ENCODE peak calls at places on chromosomes 1 and 21, in eight cellular contexts. N is breast epithelium, D is body of pancreas, F is A549, J is stomach, U is sigmoid colon, H is GM12891, B is upper lobe of left lung. S is an unnamed sample.

GRCh38 chr1:27887215-27888035 is 15.1 kb downstream of the THEMIS2 start:
- DNase-seq in N (peak), D (peak), F (no peak), J (no peak), U (peak), H (no peak), B (no peak), S (no peak)

GRCh38 chr1:168386492-168386891 is 105.8 kb downstream of the TBX19 start:
- DNase-seq in N (no peak), D (no peak), F (no peak), J (no peak), U (no peak), H (no peak), B (no peak), S (no peak)

GRCh38 chr21:38958940-38959685 is 153.4 kb downstream of the ETS2 start:
- DNase-seq in N (no peak), D (peak), F (no peak), J (no peak), U (peak), H (no peak), B (no peak), S (no peak)

GRCh38 chr21:43840259-43840658 is 24.8 kb upstream of the AGPAT3 start:
- DNase-seq in N (no peak), D (no peak), F (no peak), J (no peak), U (no peak), H (no peak), B (no peak), S (no peak)

GRCh38 chr1:158145173-158145719 is 35.4 kb upstream of the CD1D start:
- DNase-seq in N (peak), D (peak), F (no peak), J (no peak), U (no peak), H (no peak), B (no peak), S (no peak)

GRCh38 chr1:26799479-26800133 is 11.9 kb downstream of the PIGV start:
- DNase-seq in N (peak), D (peak), F (no peak), J (no peak), U (peak), H (no peak), B (no peak), S (peak)

GRCh38 chr1:170562644-170563338 is 30.8 kb downstream of the GORAB start:
- DNase-seq in N (no peak), D (peak), F (peak), J (no peak), U (peak), H (no peak), B (no peak), S (peak)

GRCh38 chr1:25173809-25174320 is 58.4 kb downstream of the SYF2 start:
- DNase-seq in N (no peak), D (no peak), F (no peak), J (no peak), U (no peak), H (no peak), B (no peak), S (no peak)

GRCh38 chr1:3360646-3361257 is 93.7 kb upstream of the ARHGEF16 start:
- DNase-seq in N (no peak), D (no peak), F (no peak), J (no peak), U (no peak), H (no peak), B (peak), S (no peak)

GRCh38 chr1:119960501-119960900 is 64.2 kb upstream of the ADAM30 start:
- DNase-seq in N (no peak), D (no peak), F (no peak), J (no peak), U (no peak), H (no peak), B (no peak), S (no peak)

GRCh38 chr1:30313176-30313575 is 410.2 kb downstream of the MATN1 start:
- DNase-seq in N (no peak), D (no peak), F (no peak), J (no peak), U (no peak), H (no peak), B (no peak), S (no peak)

GRCh38 chr21:41098076-41098475 is 69.9 kb upstream of the BACE2 start:
- DNase-seq in N (no peak), D (no peak), F (no peak), J (no peak), U (no peak), H (no peak), B (no peak), S (no peak)

GRCh38 chr21:19322360-19322759 is 918.8 kb upstream of the TMPRSS15 start:
- DNase-seq in N (no peak), D (no peak), F (no peak), J (no peak), U (no peak), H (no peak), B (no peak), S (no peak)

GRCh38 chr1:46530311-46530710 is 21.1 kb downstream of the KNCN start:
- DNase-seq in N (no peak), D (no peak), F (no peak), J (no peak), U (no peak), H (no peak), B (no peak), S (no peak)

GRCh38 chr1:173545688-173546087 is 57.2 kb downstream of the SLC9C2 start:
- DNase-seq in N (no peak), D (no peak), F (no peak), J (no peak), U (no peak), H (no peak), B (no peak), S (no peak)

GRCh38 chr1:204619721-204620120 is 65.8 kb downstream of the LRRN2 start:
- DNase-seq in N (no peak), D (no peak), F (no peak), J (no peak), U (no peak), H (no peak), B (peak), S (no peak)

GRCh38 chr1:61083014-61083798 is 845 bp downstream of the NFIA start:
- DNase-seq in N (no peak), D (no peak), F (no peak), J (peak), U (no peak), H (no peak), B (peak), S (no peak)

GRCh38 chr1:241356519-241357365 is at the start of gene RGS7:
- DNase-seq in N (peak), D (peak), F (peak), J (peak), U (peak), H (peak), B (peak), S (peak)

GRCh38 chr21:46097826-46098286 is at the start of gene COL6A2:
- DNase-seq in N (peak), D (peak), F (peak), J (peak), U (peak), H (peak), B (peak), S (peak)

GRCh38 chr1:66732407-66733166 is 19.7 kb upstream of the DYNLT5 start:
- DNase-seq in N (no peak), D (no peak), F (no peak), J (no peak), U (no peak), H (no peak), B (no peak), S (no peak)

GRCh38 chr1:119968068-119968492 is 71.8 kb upstream of the ADAM30 start:
- DNase-seq in N (no peak), D (peak), F (peak), J (peak), U (no peak), H (no peak), B (no peak), S (no peak)

GRCh38 chr1:179817789-179818188 is 59.8 kb downstream of the TOR1AIP2 start:
- DNase-seq in N (no peak), D (peak), F (no peak), J (no peak), U (peak), H (no peak), B (peak), S (no peak)

GRCh38 chr1:116377564-116378529 is 4.8 kb downstream of the ATP1A1 start:
- DNase-seq in N (no peak), D (peak), F (no peak), J (no peak), U (peak), H (no peak), B (no peak), S (peak)

GRCh38 chr21:45584786-45585185 is 42.5 kb upstream of the SLC19A1 start:
- DNase-seq in N (peak), D (no peak), F (no peak), J (peak), U (no peak), H (no peak), B (no peak), S (no peak)

GRCh38 chr1:1039145-1039910 is 19.4 kb downstream of the AGRN start:
- DNase-seq in N (no peak), D (no peak), F (no peak), J (no peak), U (no peak), H (no peak), B (no peak), S (no peak)

GRCh38 chr1:83889707-83890106 is 109.2 kb downstream of the TTLL7 start:
- DNase-seq in N (no peak), D (no peak), F (no peak), J (no peak), U (no peak), H (no peak), B (no peak), S (no peak)

GRCh38 chr21:39083377-39084008 is 99.8 kb downstream of the PSMG1 start:
- DNase-seq in N (no peak), D (no peak), F (no peak), J (peak), U (no peak), H (no peak), B (no peak), S (no peak)

GRCh38 chr21:39134288-39134810 is 48.9 kb downstream of the PSMG1 start:
- DNase-seq in N (no peak), D (no peak), F (no peak), J (no peak), U (no peak), H (no peak), B (no peak), S (no peak)

GRCh38 chr1:93816970-93817738 is 61.9 kb downstream of the DNTTIP2 start:
- DNase-seq in N (no peak), D (peak), F (no peak), J (no peak), U (no peak), H (no peak), B (peak), S (no peak)
- TF ChIP-seq POLR2A in N (no peak), D (no peak), F (no peak), J (no peak), U (no peak), H (no peak), B (no peak), S (no peak)

DNA sequence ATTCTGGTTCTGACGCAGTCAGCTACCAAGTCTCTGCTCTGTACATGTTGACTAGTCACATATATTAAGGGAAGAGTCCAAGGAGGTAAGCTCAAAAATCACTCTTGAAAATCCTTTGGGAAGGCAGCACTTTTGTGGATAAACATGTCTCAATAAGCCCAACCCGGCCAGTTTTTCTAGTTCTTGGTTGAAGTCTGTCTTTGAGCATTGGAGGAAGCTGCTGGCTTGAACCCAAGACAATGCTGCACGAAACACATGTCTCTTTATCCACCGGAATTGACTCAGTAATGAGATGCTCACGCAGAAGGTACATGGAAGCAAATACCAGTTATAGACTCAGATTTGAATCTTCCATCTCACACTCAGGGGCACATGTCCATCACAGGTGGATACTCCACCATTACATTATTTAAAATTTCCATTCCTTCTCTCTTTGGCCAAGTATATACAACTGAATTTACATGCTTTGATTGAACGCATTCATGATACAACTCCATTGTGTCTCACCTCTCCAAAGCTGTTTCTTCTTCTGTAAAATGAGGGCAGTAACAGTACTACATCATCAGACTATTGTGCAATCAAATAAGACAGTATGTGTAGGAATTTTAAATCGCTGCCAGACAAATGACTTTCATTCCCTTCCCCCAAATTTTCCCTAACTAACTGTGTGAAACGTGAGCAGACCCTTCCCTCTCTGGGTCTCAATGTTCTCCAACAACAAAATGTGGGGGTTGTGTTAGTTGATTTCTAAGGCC is 9.6 kb upstream of the GUCA2A start:
- DNase-seq in N (no peak), D (no peak), F (no peak), J (no peak), U (no peak), H (no peak), B (no peak), S (no peak)
- TF ChIP-seq POLR2A in N (no peak), D (no peak), F (no peak), J (no peak), U (no peak), H (no peak), B (no peak), S (no peak)

GRCh38 chr1:38474738-38475623 is 384.6 kb downstream of the RRAGC start:
- DNase-seq in N (no peak), D (peak), F (no peak), J (no peak), U (no peak), H (peak), B (no peak), S (no peak)
- TF ChIP-seq POLR2A in N (no peak), D (no peak), F (no peak), J (no peak), U (no peak), H (peak), B (no peak), S (no peak)

GRCh38 chr21:35206141-35207125 is 157.3 kb upstream of the RUNX1 start:
- DNase-seq in N (peak), D (no peak), F (no peak), J (peak), U (no peak), H (no peak), B (peak), S (peak)
- TF ChIP-seq POLR2A in N (no peak), D (no peak), F (no peak), J (no peak), U (no peak), H (no peak), B (no peak), S (peak)

GRCh38 chr1:160608514-160608913 is 29.2 kb upstream of the CD84 start:
- DNase-seq in N (no peak), D (no peak), F (no peak), J (no peak), U (no peak), H (no peak), B (no peak), S (no peak)
- TF ChIP-seq POLR2A in N (no peak), D (no peak), F (no peak), J (no peak), U (no peak), H (no peak), B (no peak), S (no peak)

DNA sequence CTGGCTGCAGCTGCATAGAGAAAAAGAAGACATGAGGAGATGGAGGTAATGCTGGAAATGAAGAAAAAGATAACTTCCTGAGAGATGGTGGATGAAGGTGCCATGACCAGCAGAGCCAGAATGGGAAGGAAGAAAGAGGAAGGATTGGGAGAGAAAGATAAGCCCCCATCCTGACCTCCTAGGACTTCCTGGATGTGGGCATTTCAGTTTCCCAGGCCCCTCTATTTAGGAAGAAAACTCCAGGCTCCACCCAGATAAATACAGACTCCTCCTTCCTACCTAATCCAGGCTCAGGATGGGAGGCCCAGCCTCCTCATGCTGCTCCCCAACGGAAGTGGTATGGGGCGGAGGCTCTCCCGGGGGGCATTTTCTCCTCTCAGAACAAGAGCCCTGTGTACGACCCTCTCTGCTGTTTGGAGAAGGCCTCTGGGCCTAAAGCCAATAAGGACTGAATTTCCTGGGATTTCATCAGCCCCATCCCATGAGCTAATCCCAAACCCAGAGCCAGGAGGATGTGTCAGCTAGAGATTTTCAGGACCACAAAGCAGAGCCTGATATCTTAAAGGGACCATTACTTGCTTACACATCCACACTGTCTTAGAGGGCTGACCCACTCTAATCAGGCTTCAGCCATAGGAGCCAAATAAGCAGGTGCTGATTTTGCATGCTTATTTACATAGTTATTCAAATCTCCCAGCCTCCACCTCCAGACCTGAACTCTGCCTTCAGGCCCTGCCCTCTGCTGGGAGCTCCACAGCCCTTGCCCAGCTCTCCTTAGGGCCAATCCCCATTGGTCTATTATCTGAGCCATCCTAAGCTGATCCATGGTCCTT is 5.1 kb upstream of the ARHGEF2 start:
- DNase-seq in N (no peak), D (no peak), F (no peak), J (no peak), U (peak), H (no peak), B (no peak), S (peak)
- TF ChIP-seq POLR2A in N (no peak), D (no peak), F (no peak), J (no peak), U (no peak), H (no peak), B (no peak), S (peak)

DNA sequence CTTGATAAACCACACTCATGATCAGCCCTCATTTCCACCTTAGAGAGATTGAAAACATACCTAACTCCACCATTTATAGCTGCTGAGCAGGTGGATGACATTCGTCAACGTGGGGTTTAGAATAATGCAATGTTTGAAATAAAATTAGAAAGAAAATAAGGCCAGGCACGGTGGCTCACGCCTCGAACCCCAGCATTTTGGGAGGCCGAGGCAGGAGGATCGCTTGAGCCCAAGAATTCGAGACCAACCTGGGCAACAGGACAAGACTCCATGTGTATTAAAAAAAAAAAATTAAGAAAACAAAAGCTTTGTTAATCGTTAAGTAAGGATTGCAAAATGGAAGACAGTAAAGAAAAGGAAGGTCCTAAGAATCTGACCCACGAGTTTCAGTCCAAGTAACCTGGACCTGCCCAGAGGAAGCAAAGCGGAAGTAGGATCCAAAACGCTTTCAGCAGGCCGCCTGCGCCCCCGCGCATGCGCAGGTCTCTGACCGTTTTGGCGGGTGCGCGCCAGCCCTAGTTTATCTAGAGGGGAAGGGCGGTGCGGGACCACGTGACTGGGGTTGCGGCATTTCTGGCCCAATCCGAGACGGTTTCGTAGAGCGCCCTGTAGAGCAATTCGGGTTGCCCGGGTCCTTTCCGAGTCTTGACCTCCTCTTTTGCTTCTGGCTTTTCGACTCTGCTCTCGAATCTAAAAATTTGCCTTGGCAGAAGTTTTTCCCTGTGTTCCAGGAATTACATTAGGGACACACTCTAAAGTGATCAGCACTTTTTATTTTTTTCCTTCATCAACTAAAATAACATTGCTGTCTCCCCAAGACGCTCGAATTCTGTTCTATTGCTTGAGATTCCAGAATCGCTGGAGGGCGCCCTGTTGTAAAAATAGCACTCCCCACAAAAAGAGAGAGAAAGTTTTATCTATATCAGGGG is 22.5 kb downstream of the ANP32E start:
- DNase-seq in N (peak), D (peak), F (peak), J (peak), U (peak), H (peak), B (peak), S (peak)
- TF ChIP-seq POLR2A in N (no peak), D (peak), F (peak), J (no peak), U (peak), H (peak), B (no peak), S (peak)

DNA sequence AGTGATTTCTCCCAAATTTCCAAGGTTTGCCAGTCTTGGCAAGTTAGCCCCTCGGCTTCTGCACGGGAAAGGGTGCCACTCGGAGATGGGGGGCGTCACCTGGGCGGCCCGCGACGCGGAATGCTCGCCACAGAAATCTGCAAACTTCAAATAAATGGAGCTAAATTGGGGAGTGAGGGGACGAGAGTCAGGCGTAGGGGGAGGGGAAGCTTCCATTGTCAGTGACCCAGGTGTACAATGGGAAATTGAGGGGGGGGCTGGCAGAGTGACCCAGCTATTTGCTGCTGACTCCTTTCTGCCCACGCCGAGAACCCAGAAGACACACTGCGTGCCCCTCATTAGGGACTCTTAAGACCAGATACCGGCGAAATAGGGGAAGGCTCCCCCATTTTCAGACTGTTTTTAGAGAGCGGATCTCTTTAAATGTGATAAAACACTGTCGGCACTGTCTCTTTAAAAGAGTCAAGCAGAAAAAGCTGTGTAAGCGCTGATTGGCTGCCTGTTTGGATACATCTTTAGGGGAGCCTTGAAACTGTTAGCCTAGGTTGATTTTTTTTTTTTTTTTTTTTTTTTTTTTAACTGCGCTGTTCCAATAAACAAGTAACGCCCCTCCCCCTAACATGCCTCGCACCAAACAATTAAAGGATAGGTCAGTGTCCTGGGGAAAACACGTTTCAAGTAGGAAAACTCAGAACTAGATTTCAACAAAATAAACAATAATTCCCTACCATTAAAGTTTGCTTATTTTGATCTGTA is 1.2 kb upstream of the SSBP3 start:
- DNase-seq in N (peak), D (peak), F (peak), J (peak), U (peak), H (peak), B (no peak), S (peak)
- TF ChIP-seq POLR2A in N (no peak), D (peak), F (no peak), J (no peak), U (no peak), H (no peak), B (no peak), S (no peak)